ENCODE peak calls at places on chromosome 11, in seven cellular contexts. I, K, C, F, G, L and T are unnamed samples.

GRCh38 chr11:63504933-63505586 is 824 bp upstream of the LGALS12 start:
- DNase-seq in I (peak; percentile 71), K (no peak), C (peak; percentile 73), F (no peak), G (no peak), L (no peak), T (no peak)

GRCh38 chr11:119650251-119650650 is 78.7 kb downstream of the NECTIN1 start:
- DNase-seq in I (no peak), K (no peak), C (no peak), F (peak; percentile 85), G (no peak), L (no peak), T (no peak)

GRCh38 chr11:82315093-82315492 is 418.6 kb downstream of the FAM181B start:
- DNase-seq in I (peak; percentile 25), K (no peak), C (peak; percentile 40), F (peak; percentile 88), G (no peak), L (no peak), T (no peak)

GRCh38 chr11:2483426-2483825 is 38.6 kb downstream of the KCNQ1 start:
- DNase-seq in I (no peak), K (no peak), C (no peak), F (no peak), G (no peak), L (no peak), T (no peak)

GRCh38 chr11:127247261-127247660 is 246.7 kb upstream of the KIRREL3 start:
- DNase-seq in I (no peak), K (no peak), C (no peak), F (peak; percentile 60), G (no peak), L (no peak), T (no peak)

GRCh38 chr11:69578167-69578566 is 62.8 kb upstream of the CCND1 start:
- DNase-seq in I (no peak), K (no peak), C (no peak), F (no peak), G (peak; percentile 48), L (no peak), T (no peak)

GRCh38 chr11:1763336-1763795 is 361 bp downstream of the CTSD start:
- DNase-seq in I (no peak), K (no peak), C (peak; percentile 67), F (no peak), G (no peak), L (no peak), T (no peak)

GRCh38 chr11:131771471-131771870 is 401.1 kb downstream of the NTM start:
- DNase-seq in I (no peak), K (no peak), C (no peak), F (no peak), G (no peak), L (no peak), T (no peak)

GRCh38 chr11:2365571-2366210 is 11.4 kb upstream of the CD81 start:
- DNase-seq in I (no peak), K (no peak), C (peak; percentile 46), F (no peak), G (no peak), L (no peak), T (no peak)

GRCh38 chr11:117426297-117426685 is 98.6 kb downstream of the CEP164 start:
- DNase-seq in I (peak; percentile 63), K (no peak), C (peak; percentile 85), F (peak; percentile 96), G (no peak), L (no peak), T (peak; percentile 4)

GRCh38 chr11:74453373-74453975 is 13.9 kb downstream of the KCNE3 start:
- DNase-seq in I (peak; percentile 72), K (peak; percentile 50), C (peak; percentile 80), F (peak; percentile 93), G (peak; percentile 13), L (peak; percentile 18), T (no peak)

GRCh38 chr11:6681949-6682348 is 1.2 kb downstream of the MRPL17 start:
- DNase-seq in I (no peak), K (peak; percentile 24), C (no peak), F (no peak), G (no peak), L (no peak), T (no peak)

GRCh38 chr11:112025682-112026081 is 474 bp downstream of the DLAT start:
- DNase-seq in I (no peak), K (no peak), C (no peak), F (no peak), G (no peak), L (no peak), T (no peak)

GRCh38 chr11:27514558-27514957 is 8.0 kb upstream of the LIN7C start:
- DNase-seq in I (peak; percentile 30), K (no peak), C (no peak), F (no peak), G (no peak), L (no peak), T (no peak)

GRCh38 chr11:65862191-65862735 is 2.0 kb downstream of the MUS81 start:
- DNase-seq in I (no peak), K (no peak), C (peak; percentile 62), F (no peak), G (no peak), L (no peak), T (no peak)

GRCh38 chr11:57513911-57514537 is 1.5 kb downstream of the SLC43A1 start:
- DNase-seq in I (peak; percentile 72), K (no peak), C (peak; percentile 82), F (peak; percentile 87), G (no peak), L (no peak), T (no peak)

GRCh38 chr11:14249121-14249963 is 109.6 kb downstream of the RRAS2 start:
- DNase-seq in I (peak; percentile 53), K (peak; percentile 6), C (peak; percentile 73), F (peak; percentile 88), G (no peak), L (peak; percentile 15), T (peak; percentile 6)

GRCh38 chr11:14894657-14895598 is 2.9 kb upstream of the CYP2R1 start:
- DNase-seq in I (peak; percentile 54), K (peak; percentile 66), C (peak; percentile 63), F (no peak), G (no peak), L (no peak), T (peak; percentile 82)

GRCh38 chr11:8749202-8749601 is 66.6 kb downstream of the RPL27A start:
- DNase-seq in I (no peak), K (no peak), C (no peak), F (no peak), G (no peak), L (no peak), T (no peak)

GRCh38 chr11:418343-419247 is 3.8 kb upstream of the SIGIRR start:
- DNase-seq in I (no peak), K (no peak), C (peak; percentile 58), F (no peak), G (no peak), L (no peak), T (no peak)

GRCh38 chr11:419248-420005 is 4.6 kb upstream of the SIGIRR start:
- DNase-seq in I (no peak), K (no peak), C (peak; percentile 44), F (no peak), G (no peak), L (no peak), T (no peak)

GRCh38 chr11:416757-417621 is 2.2 kb upstream of the SIGIRR start:
- DNase-seq in I (peak; percentile 49), K (peak; percentile 57), C (peak; percentile 84), F (peak; percentile 89), G (no peak), L (no peak), T (no peak)

GRCh38 chr11:416051-416756 is 1.4 kb upstream of the SIGIRR start:
- DNase-seq in I (peak; percentile 23), K (no peak), C (peak; percentile 38), F (no peak), G (no peak), L (no peak), T (no peak)

GRCh38 chr11:417652-418342 is 3.0 kb upstream of the SIGIRR start:
- DNase-seq in I (no peak), K (no peak), C (no peak), F (no peak), G (no peak), L (no peak), T (no peak)
- H3K4me3 ChIP-seq in I (peak overlapping the region; percentile 61), K (no peak overlapping the region), C (peak overlapping the region; percentile 41), F (no peak overlapping the region), G (no peak overlapping the region), L (no peak overlapping the region), T (no peak overlapping the region)

GRCh38 chr11:64544616-64545296 is 46.3 kb upstream of the SLC22A12 start:
- DNase-seq in I (no peak), K (no peak), C (no peak), F (no peak), G (no peak), L (no peak), T (no peak)

GRCh38 chr11:64546176-64546575 is 44.8 kb upstream of the SLC22A12 start:
- DNase-seq in I (no peak), K (no peak), C (no peak), F (no peak), G (no peak), L (no peak), T (no peak)

GRCh38 chr11:64545605-64546004 is 45.4 kb upstream of the SLC22A12 start:
- DNase-seq in I (no peak), K (no peak), C (no peak), F (no peak), G (no peak), L (peak; percentile 21), T (peak; percentile 31)

GRCh38 chr11:64543818-64544217 is 47.2 kb upstream of the SLC22A12 start:
- DNase-seq in I (no peak), K (no peak), C (no peak), F (no peak), G (no peak), L (no peak), T (no peak)

DNA sequence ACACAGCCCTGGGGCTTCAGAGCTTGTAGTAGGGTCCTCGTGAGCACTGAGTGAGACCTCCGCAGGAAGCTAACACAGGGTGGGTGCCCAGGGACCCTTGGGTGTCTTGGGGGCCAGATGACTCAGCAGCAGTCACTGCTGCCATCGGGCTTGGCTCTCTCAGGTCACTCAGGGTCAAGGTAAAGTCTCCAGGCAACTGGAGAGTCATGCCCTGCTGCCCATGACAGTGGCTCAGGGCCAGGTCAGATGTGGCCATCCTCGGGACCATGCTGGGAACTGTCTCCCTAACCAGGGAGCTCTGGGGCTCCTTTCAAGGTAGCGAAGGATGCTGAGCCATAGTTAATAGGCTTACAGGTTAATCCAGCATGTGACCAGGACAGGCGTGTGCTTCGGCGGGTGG is 44.4 kb upstream of the SLC22A12 start:
- DNase-seq in I (no peak), K (no peak), C (no peak), F (no peak), G (no peak), L (no peak), T (no peak)
- H3K4me3 ChIP-seq in I (no peak overlapping the region), K (no peak overlapping the region), C (no peak overlapping the region), F (no peak overlapping the region), G (no peak overlapping the region), L (no peak overlapping the region), T (no peak overlapping the region)

GRCh38 chr11:133402551-133402950 is 129.8 kb downstream of the OPCML start:
- DNase-seq in I (no peak), K (no peak), C (no peak), F (no peak), G (no peak), L (no peak), T (no peak)
- H3K4me3 ChIP-seq in I (no peak overlapping the region), K (no peak overlapping the region), C (no peak overlapping the region), F (no peak overlapping the region), G (no peak overlapping the region), L (no peak overlapping the region), T (no peak overlapping the region)

DNA sequence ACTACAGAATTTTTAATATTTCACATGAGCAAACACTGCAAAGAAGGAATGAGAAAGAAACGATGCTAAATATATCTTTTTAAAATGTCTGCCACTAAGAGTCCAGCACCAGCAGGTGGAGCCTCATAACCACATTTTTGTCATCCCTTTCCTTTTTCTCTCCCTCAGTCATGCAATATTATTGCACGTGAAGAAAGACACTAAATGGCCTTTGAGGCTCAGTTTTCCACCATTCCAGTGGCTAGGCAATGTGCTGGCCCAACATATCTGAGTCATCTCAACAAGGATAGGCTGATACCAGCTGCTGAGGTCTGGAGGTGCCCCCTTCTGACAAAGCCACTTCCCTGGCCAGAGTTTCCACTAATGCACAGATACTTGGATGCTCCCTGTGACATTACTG is 1.8 kb downstream of the ALKBH8 start:
- DNase-seq in I (no peak), K (peak; percentile 46), C (no peak), F (peak; percentile 54), G (peak; percentile 33), L (no peak), T (no peak)
- H3K4me3 ChIP-seq in I (no peak overlapping the region), K (no peak overlapping the region), C (no peak overlapping the region), F (no peak overlapping the region), G (no peak overlapping the region), L (no peak overlapping the region), T (no peak overlapping the region)